ENCODE peak calls at places on chromosome 17, in six cellular contexts. I is activated naive CD4-positive, alpha-beta T cell; P is ACHN; Q is NT2/D1; D is suprapubic skin; Y is IMR-90. R is an unnamed sample.

GRCh38 chr17:55171634-55172328 is 93.0 kb upstream of the HLF start:
- DNase-seq in I (no peak), P (no peak), Q (no peak), D (no peak), Y (no peak), R (no peak)

GRCh38 chr17:37781451-37781850 is 36.6 kb upstream of the HNF1B start:
- DNase-seq in I (no peak), P (no peak), Q (no peak), D (no peak), Y (peak; percentile 61), R (no peak)

GRCh38 chr17:44536090-44536960 is 21.0 kb upstream of the FZD2 start:
- DNase-seq in I (no peak), P (no peak), Q (no peak), D (no peak), Y (no peak), R (no peak)

GRCh38 chr17:70661342-70662222 is 492.2 kb downstream of the KCNJ2 start:
- DNase-seq in I (no peak), P (peak; percentile 77), Q (no peak), D (no peak), Y (peak; percentile 12), R (peak; percentile 59)

GRCh38 chr17:13735444-13735843 is 133.7 kb upstream of the HS3ST3A1 start:
- DNase-seq in I (no peak), P (no peak), Q (no peak), D (no peak), Y (peak; percentile 5), R (no peak)

GRCh38 chr17:32854834-32855389 is 22.0 kb downstream of the MYO1D start:
- DNase-seq in I (no peak), P (no peak), Q (no peak), D (no peak), Y (no peak), R (no peak)

GRCh38 chr17:39848600-39848999 is 15.5 kb downstream of the IKZF3 start:
- DNase-seq in I (no peak), P (no peak), Q (no peak), D (no peak), Y (no peak), R (no peak)

GRCh38 chr17:39235555-39236221 is 9.9 kb upstream of the STAC2 start:
- DNase-seq in I (no peak), P (peak; percentile 86), Q (peak; percentile 70), D (no peak), Y (peak; percentile 57), R (peak; percentile 67)

GRCh38 chr17:21817791-21818364 is 125.6 kb downstream of the KCNJ18 start:
- DNase-seq in I (no peak), P (no peak), Q (no peak), D (no peak), Y (no peak), R (no peak)

GRCh38 chr17:44602390-44602789 is 45.1 kb downstream of the FZD2 start:
- DNase-seq in I (no peak), P (no peak), Q (no peak), D (no peak), Y (no peak), R (no peak)

GRCh38 chr17:28298449-28298848 is 20.6 kb upstream of the TMEM97 start:
- DNase-seq in I (no peak), P (no peak), Q (no peak), D (no peak), Y (no peak), R (no peak)

GRCh38 chr17:31535581-31535981 is 144.1 kb downstream of the RAB11FIP4 start:
- DNase-seq in I (no peak), P (no peak), Q (no peak), D (no peak), Y (no peak), R (no peak)

GRCh38 chr17:50055055-50055425 is 870 bp upstream of the ITGA3 start:
- DNase-seq in I (no peak), P (peak; percentile 89), Q (no peak), D (no peak), Y (no peak), R (no peak)

R was measured in LHCN-M2.